ENCODE peak calls at places on chromosomes 6 and 20, in four cellular contexts. One of them, this sample, is unnamed.

GRCh38 chr20:62203378-62204030 is 16.6 kb downstream of the HRH3 start:
- DNase-seq in mesendoderm: no peak
- DNase-seq in IMR-90: no peak
- DNase-seq in mesenchymal stem cell: no peak
- DNase-seq in this sample: no peak

GRCh38 chr6:150767585-150768164 is 97.8 kb upstream of the MTHFD1L start:
- DNase-seq in IMR-90: no peak
- DNase-seq in mesendoderm: peak; percentile 35
- DNase-seq in mesenchymal stem cell: no peak
- DNase-seq in this sample: peak; percentile 40

GRCh38 chr20:48799315-48800105 is 28.3 kb downstream of the PREX1 start:
- DNase-seq in IMR-90: no peak
- DNase-seq in mesendoderm: no peak
- DNase-seq in mesenchymal stem cell: no peak
- DNase-seq in this sample: no peak

GRCh38 chr20:59400666-59401065 is 100.3 kb downstream of the EDN3 start:
- DNase-seq in mesenchymal stem cell: no peak
- DNase-seq in mesendoderm: no peak
- DNase-seq in IMR-90: no peak
- DNase-seq in this sample: no peak

GRCh38 chr20:50821257-50821921 is 26.5 kb downstream of the BCAS4 start:
- DNase-seq in IMR-90: no peak
- DNase-seq in mesenchymal stem cell: no peak
- DNase-seq in mesendoderm: no peak
- DNase-seq in this sample: no peak

GRCh38 chr6:90429713-90430112 is 133.1 kb upstream of the BACH2 start:
- DNase-seq in IMR-90: no peak
- DNase-seq in mesendoderm: peak; percentile 43
- DNase-seq in mesenchymal stem cell: peak; percentile 24
- DNase-seq in this sample: no peak

GRCh38 chr6:104954091-104954797 is 2.7 kb upstream of the LIN28B start:
- DNase-seq in mesenchymal stem cell: no peak
- DNase-seq in mesendoderm: peak; percentile 64
- DNase-seq in IMR-90: no peak
- DNase-seq in this sample: no peak

GRCh38 chr6:12288844-12289654 is 1.1 kb upstream of the EDN1 start:
- DNase-seq in mesenchymal stem cell: peak; percentile 75
- DNase-seq in mesendoderm: peak; percentile 96
- DNase-seq in IMR-90: peak; percentile 74
- DNase-seq in this sample: peak; percentile 59

GRCh38 chr6:161631676-161632194 is 357.9 kb upstream of the AGPAT4 start:
- DNase-seq in mesendoderm: no peak
- DNase-seq in mesenchymal stem cell: no peak
- DNase-seq in IMR-90: no peak
- DNase-seq in this sample: no peak

GRCh38 chr6:126963077-126963809 is 155.2 kb upstream of the RSPO3 start:
- DNase-seq in mesendoderm: peak; percentile 26
- DNase-seq in IMR-90: no peak
- DNase-seq in mesenchymal stem cell: no peak
- DNase-seq in this sample: no peak

GRCh38 chr6:137025786-137026730 is 18.7 kb downstream of the IL20RA start:
- DNase-seq in mesendoderm: no peak
- DNase-seq in IMR-90: no peak
- DNase-seq in mesenchymal stem cell: peak; percentile 87
- DNase-seq in this sample: no peak

GRCh38 chr6:122495612-122496011 is 24.0 kb upstream of the SERINC1 start:
- DNase-seq in mesenchymal stem cell: no peak
- DNase-seq in IMR-90: no peak
- DNase-seq in mesendoderm: no peak
- DNase-seq in this sample: no peak

GRCh38 chr20:7689151-7689550 is 251.1 kb downstream of the HAO1 start:
- DNase-seq in mesendoderm: no peak
- DNase-seq in IMR-90: no peak
- DNase-seq in mesenchymal stem cell: no peak
- DNase-seq in this sample: no peak

GRCh38 chr6:148648754-148649453 is 97.9 kb upstream of the UST start:
- DNase-seq in mesendoderm: no peak
- DNase-seq in IMR-90: no peak
- DNase-seq in mesenchymal stem cell: no peak
- DNase-seq in this sample: no peak

GRCh38 chr6:124536792-124537191 is 425.4 kb upstream of the RNF217 start:
- DNase-seq in IMR-90: no peak
- DNase-seq in mesenchymal stem cell: peak; percentile 56
- DNase-seq in mesendoderm: no peak
- DNase-seq in this sample: no peak

GRCh38 chr6:10418361-10418861 is 3.5 kb upstream of the TFAP2A start:
- DNase-seq in mesendoderm: no peak
- DNase-seq in IMR-90: no peak
- DNase-seq in mesenchymal stem cell: no peak
- DNase-seq in this sample: no peak
- H2BK5ac ChIP-seq in mesendoderm: peak overlapping the region; percentile 47
- H2BK5ac ChIP-seq in IMR-90: no peak overlapping the region
- H2BK5ac ChIP-seq in mesenchymal stem cell: no peak overlapping the region
- H2BK5ac ChIP-seq in this sample: no peak overlapping the region

GRCh38 chr20:35059110-35059509 is 33.5 kb downstream of the TRPC4AP start:
- DNase-seq in mesenchymal stem cell: no peak
- DNase-seq in mesendoderm: no peak
- DNase-seq in IMR-90: no peak
- DNase-seq in this sample: no peak
- H3K4me1 ChIP-seq in mesenchymal stem cell: no peaks in the 10 kb centered on the region
- H3K4me1 ChIP-seq in mesendoderm: no peaks in the 10 kb centered on the region
- H3K4me1 ChIP-seq in IMR-90: peaks cover 6% of the 10 kb centered on the region
- H3K4me1 ChIP-seq in this sample: peaks cover under 1% of the 10 kb centered on the region

GRCh38 chr6:144546807-144547206 is 261.7 kb downstream of the UTRN start:
- DNase-seq in mesendoderm: no peak
- DNase-seq in mesenchymal stem cell: no peak
- DNase-seq in IMR-90: no peak
- DNase-seq in this sample: no peak

GRCh38 chr6:144547409-144547808 is 262.3 kb downstream of the UTRN start:
- DNase-seq in mesenchymal stem cell: no peak
- DNase-seq in mesendoderm: no peak
- DNase-seq in IMR-90: peak; percentile 13
- DNase-seq in this sample: no peak

GRCh38 chr6:144548525-144548924 is 263.4 kb downstream of the UTRN start:
- DNase-seq in mesenchymal stem cell: no peak
- DNase-seq in IMR-90: no peak
- DNase-seq in mesendoderm: no peak
- DNase-seq in this sample: no peak

GRCh38 chr6:144543006-144543871 is 258.1 kb downstream of the UTRN start:
- DNase-seq in mesenchymal stem cell: peak; percentile 21
- DNase-seq in mesendoderm: peak; percentile 69
- DNase-seq in IMR-90: peak; percentile 60
- DNase-seq in this sample: no peak

GRCh38 chr6:144544266-144544830 is 259.2 kb downstream of the UTRN start:
- DNase-seq in IMR-90: no peak
- DNase-seq in mesenchymal stem cell: no peak
- DNase-seq in mesendoderm: no peak
- DNase-seq in this sample: no peak
- H3K36me3 ChIP-seq in IMR-90: peaks cover 6% of the 10 kb centered on the region
- H3K36me3 ChIP-seq in mesenchymal stem cell: peaks cover 9% of the 10 kb centered on the region
- H3K36me3 ChIP-seq in mesendoderm: no peaks in the 10 kb centered on the region
- H3K36me3 ChIP-seq in this sample: peaks cover 4% of the 10 kb centered on the region

DNA sequence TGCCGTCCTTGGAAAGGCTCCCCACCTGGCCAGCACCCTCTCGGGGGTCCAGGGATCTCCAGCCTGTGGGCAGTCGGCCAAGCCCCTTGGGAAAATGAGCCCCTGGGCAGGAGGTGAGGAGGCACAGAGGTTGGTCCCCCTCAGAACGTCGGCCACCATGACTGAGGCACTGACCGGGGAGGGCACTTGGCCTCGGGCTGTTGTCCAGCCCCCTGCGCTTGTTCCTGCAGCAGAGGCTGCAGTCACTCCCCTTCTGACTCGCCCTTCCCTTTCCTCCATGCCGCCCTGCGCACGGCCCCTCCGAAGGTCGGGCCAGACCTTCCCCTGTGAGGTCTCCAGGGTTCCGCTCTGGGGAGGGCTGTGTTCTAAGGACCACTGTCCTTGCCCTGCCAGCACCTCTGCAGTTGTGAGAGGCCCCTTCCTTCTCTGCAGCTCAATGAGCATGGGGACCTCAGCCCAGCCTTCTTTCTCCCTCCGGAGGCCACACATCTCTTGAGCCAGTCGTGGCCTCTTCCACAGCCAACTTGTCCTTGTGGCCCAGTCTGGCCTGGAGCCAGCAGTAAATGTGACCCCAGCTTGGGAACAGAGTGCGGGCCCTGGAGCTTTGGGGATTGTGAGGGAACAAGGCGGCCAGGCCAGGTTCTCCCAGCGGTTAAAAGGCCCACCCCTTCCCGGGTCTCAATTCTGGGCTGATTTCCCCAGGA is 195.5 kb downstream of the DLL1 start:
- DNase-seq in mesendoderm: no peak
- DNase-seq in mesenchymal stem cell: no peak
- DNase-seq in IMR-90: no peak
- DNase-seq in this sample: no peak
- H2BK5ac ChIP-seq in mesendoderm: no peak overlapping the region
- H2BK5ac ChIP-seq in mesenchymal stem cell: peak overlapping the region; percentile 25
- H2BK5ac ChIP-seq in IMR-90: no peak overlapping the region
- H2BK5ac ChIP-seq in this sample: peak overlapping the region; percentile 30

This sample was measured in neuronal stem cell.